ENCODE peak calls at places on chromosome 14, in four cellular contexts. F is type B pancreatic cell, E is H7, K is LoVo. O is an unnamed sample.

GRCh38 chr14:23392613-23393012 is 15.5 kb downstream of the MYH6 start:
- DNase-seq in F (no peak), E (peak; percentile 67), K (no peak), O (no peak)

GRCh38 chr14:60590907-60591510 is 58.3 kb downstream of the SIX1 start:
- DNase-seq in F (no peak), E (peak; percentile 2), K (no peak), O (no peak)

GRCh38 chr14:71231521-71232393 is 324.5 kb downstream of the PCNX1 start:
- DNase-seq in F (no peak), E (peak; percentile 37), K (no peak), O (no peak)

GRCh38 chr14:62269204-62269603 is 507.0 kb downstream of the SNAPC1 start:
- DNase-seq in F (no peak), E (no peak), K (no peak), O (peak; percentile 21)

GRCh38 chr14:23269193-23269592 is 16.7 kb downstream of the HOMEZ start:
- DNase-seq in F (no peak), E (no peak), K (no peak), O (no peak)

GRCh38 chr14:52706286-52706685 is 714 bp upstream of the PSMC6 start:
- DNase-seq in F (no peak), E (no peak), K (peak; percentile 16), O (no peak)

GRCh38 chr14:102967506-102967795 is 45.0 kb downstream of the AMN start:
- DNase-seq in F (no peak), E (no peak), K (no peak), O (no peak)

GRCh38 chr14:104137297-104138097 is 890 bp upstream of the KIF26A start:
- DNase-seq in F (peak; percentile 88), E (peak; percentile 98), K (peak; percentile 66), O (no peak)

GRCh38 chr14:102226356-102227125 is 78.4 kb downstream of the MOK start:
- DNase-seq in F (no peak), E (peak; percentile 82), K (no peak), O (no peak)

GRCh38 chr14:76753799-76754198 is 7.5 kb upstream of the VASH1 start:
- DNase-seq in F (no peak), E (no peak), K (no peak), O (no peak)

GRCh38 chr14:90641111-90642010 is 174.9 kb downstream of the TTC7B start:
- DNase-seq in F (peak; percentile 27), E (no peak), K (no peak), O (no peak)

GRCh38 chr14:95835331-95835730 is 41.3 kb upstream of the TUNAR start:
- DNase-seq in F (no peak), E (no peak), K (no peak), O (peak; percentile 55)

O was measured in esophagus muscularis mucosa.